ENCODE peak calls at places on chromosomes 2 and 18, in six cellular contexts. Z is H1, K is IMR-90, M is trophoblast cell, L is neuronal stem cell, Y is mesenchymal stem cell. N is an unnamed sample.

GRCh38 chr2:101083613-101084012 is 67.6 kb downstream of the TBC1D8 start:
- DNase-seq in Z (no peak), K (no peak), M (no peak), L (no peak), Y (no peak), N (no peak)

GRCh38 chr2:44550571-44550970 is 188.8 kb downstream of the CAMKMT start:
- DNase-seq in Z (no peak), K (no peak), M (no peak), L (no peak), Y (no peak), N (no peak)

GRCh38 chr2:65075605-65076344 is 19.6 kb downstream of the CEP68 start:
- DNase-seq in Z (peak; percentile 13), K (no peak), M (peak; percentile 68), L (no peak), Y (no peak), N (peak; percentile 68)

GRCh38 chr2:8090748-8091700 is 590.8 kb upstream of the ID2 start:
- DNase-seq in Z (no peak), K (peak; percentile 93), M (peak; percentile 97), L (no peak), Y (peak; percentile 98), N (no peak)

GRCh38 chr2:54610700-54611099 is 112.8 kb upstream of the EML6 start:
- DNase-seq in Z (no peak), K (peak; percentile 36), M (no peak), L (no peak), Y (peak; percentile 80), N (no peak)

GRCh38 chr2:223563462-223563861 is 38.7 kb downstream of the SCG2 start:
- DNase-seq in Z (no peak), K (peak; percentile 89), M (peak; percentile 41), L (no peak), Y (peak; percentile 88), N (no peak)

GRCh38 chr2:23905155-23905554 is 21.8 kb downstream of the ATAD2B start:
- DNase-seq in Z (no peak), K (peak; percentile 44), M (no peak), L (no peak), Y (peak; percentile 54), N (no peak)

GRCh38 chr2:19362652-19363473 is 4.4 kb upstream of the OSR1 start:
- DNase-seq in Z (peak; percentile 80), K (peak; percentile 86), M (peak; percentile 60), L (peak; percentile 73), Y (peak; percentile 79), N (peak; percentile 70)

GRCh38 chr18:51194604-51195003 is 2.9 kb downstream of the MEX3C start:
- DNase-seq in Z (no peak), K (no peak), M (no peak), L (no peak), Y (no peak), N (no peak)

GRCh38 chr2:43084699-43085091 is 141.7 kb downstream of the ZFP36L2 start:
- DNase-seq in Z (no peak), K (peak; percentile 73), M (no peak), L (no peak), Y (peak; percentile 71), N (no peak)

GRCh38 chr2:109676346-109676897 is 62.3 kb downstream of the SOWAHC start:
- DNase-seq in Z (no peak), K (no peak), M (no peak), L (no peak), Y (no peak), N (no peak)

GRCh38 chr2:223204537-223204936 is 152.5 kb downstream of the KCNE4 start:
- DNase-seq in Z (no peak), K (no peak), M (no peak), L (no peak), Y (no peak), N (no peak)

GRCh38 chr2:18721038-18721922 is 131.9 kb upstream of the NT5C1B start:
- DNase-seq in Z (no peak), K (peak; percentile 10), M (peak; percentile 19), L (no peak), Y (no peak), N (no peak)

GRCh38 chr2:35125278-35125677 is 1230.3 kb upstream of the CRIM1 start:
- DNase-seq in Z (no peak), K (no peak), M (no peak), L (no peak), Y (no peak), N (no peak)

GRCh38 chr18:3014501-3015202 is 1.7 kb upstream of the LPIN2 start:
- DNase-seq in Z (no peak), K (no peak), M (no peak), L (no peak), Y (peak; percentile 59), N (no peak)

GRCh38 chr2:221671515-221671914 is 99.4 kb upstream of the EPHA4 start:
- DNase-seq in Z (no peak), K (peak; percentile 59), M (no peak), L (no peak), Y (no peak), N (no peak)

GRCh38 chr2:20454036-20454981 is 7.4 kb downstream of the RHOB start:
- DNase-seq in Z (no peak), K (no peak), M (no peak), L (no peak), Y (no peak), N (no peak)

GRCh38 chr18:70363861-70364260 is 75.0 kb downstream of the SOCS6 start:
- DNase-seq in Z (no peak), K (peak; percentile 72), M (no peak), L (no peak), Y (no peak), N (no peak)

GRCh38 chr18:13945811-13946210 is 30.5 kb upstream of the MC2R start:
- DNase-seq in Z (no peak), K (no peak), M (no peak), L (no peak), Y (no peak), N (no peak)

GRCh38 chr2:191202881-191203397 is 42.3 kb upstream of the MYO1B start:
- DNase-seq in Z (no peak), K (peak; percentile 83), M (no peak), L (no peak), Y (peak; percentile 89), N (no peak)

GRCh38 chr2:231326404-231326803 is 69.1 kb upstream of the B3GNT7 start:
- DNase-seq in Z (peak; percentile 45), K (no peak), M (no peak), L (no peak), Y (no peak), N (peak; percentile 55)

DNA sequence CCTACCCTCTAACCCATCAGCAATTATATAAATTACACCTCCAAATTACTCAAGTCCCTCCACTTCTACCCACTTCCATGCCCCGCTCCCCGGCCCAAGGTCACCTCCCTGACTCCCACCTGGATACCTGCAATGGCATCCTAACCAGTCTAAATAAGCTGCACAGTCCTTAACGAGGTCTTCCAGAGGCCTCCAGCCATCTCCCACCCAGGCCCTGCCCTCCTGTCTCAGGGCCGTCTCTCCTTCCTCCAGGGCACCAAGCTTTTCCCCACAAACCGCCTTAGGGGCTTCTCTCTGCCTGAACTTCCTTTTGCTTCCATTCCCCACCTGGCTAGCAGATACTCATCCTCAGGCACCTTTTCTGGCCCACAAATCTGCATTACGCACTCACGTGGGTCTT is 4.8 kb downstream of the L3MBTL4 start:
- DNase-seq in Z (no peak), K (no peak), M (no peak), L (no peak), Y (no peak), N (no peak)
- H4K91ac ChIP-seq in Z (no peak overlapping the region), K (no peak overlapping the region), M (no peak overlapping the region), L (no peak overlapping the region), Y (no peak overlapping the region), N (no peak overlapping the region)

GRCh38 chr2:21910832-21911507 is 787.2 kb downstream of the TDRD15 start:
- DNase-seq in Z (no peak), K (no peak), M (no peak), L (no peak), Y (no peak), N (no peak)
- H4K91ac ChIP-seq in Z (no peak overlapping the region), K (no peak overlapping the region), M (no peak overlapping the region), L (no peak overlapping the region), Y (no peak overlapping the region), N (no peak overlapping the region)

GRCh38 chr2:98403878-98404277 is 40.8 kb upstream of the INPP4A start:
- DNase-seq in Z (no peak), K (no peak), M (no peak), L (no peak), Y (no peak), N (no peak)

GRCh38 chr2:98405301-98405700 is 39.4 kb upstream of the INPP4A start:
- DNase-seq in Z (peak; percentile 20), K (no peak), M (peak; percentile 26), L (no peak), Y (no peak), N (no peak)

GRCh38 chr2:98412751-98413445 is 31.8 kb upstream of the INPP4A start:
- DNase-seq in Z (peak; percentile 50), K (peak; percentile 55), M (peak; percentile 56), L (peak; percentile 54), Y (peak; percentile 72), N (no peak)

GRCh38 chr2:98404556-98405250 is 40.0 kb upstream of the INPP4A start:
- DNase-seq in Z (peak; percentile 32), K (no peak), M (peak; percentile 90), L (no peak), Y (no peak), N (no peak)

DNA sequence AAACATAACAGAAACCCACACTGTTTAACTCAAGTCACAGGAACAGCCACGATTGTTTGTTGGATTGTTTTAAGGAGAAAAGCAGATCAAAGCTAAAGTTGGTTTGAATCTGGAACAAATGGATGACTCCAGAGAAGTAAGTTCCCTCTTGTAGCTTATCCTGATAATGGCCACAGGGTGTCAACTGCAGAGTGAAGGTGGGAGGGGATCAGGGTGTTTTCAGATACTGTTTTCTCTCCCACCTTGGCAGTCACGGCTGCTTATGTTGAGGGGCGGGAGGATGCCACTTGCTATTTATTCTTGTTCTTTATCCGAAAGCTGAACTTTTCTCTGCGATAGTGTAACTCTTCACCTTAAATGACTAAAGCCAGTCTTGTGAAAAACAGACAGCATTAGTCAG is 36.5 kb upstream of the INPP4A start:
- DNase-seq in Z (no peak), K (no peak), M (no peak), L (no peak), Y (no peak), N (no peak)
- H4K91ac ChIP-seq in Z (no peak overlapping the region), K (no peak overlapping the region), M (no peak overlapping the region), L (no peak overlapping the region), Y (no peak overlapping the region), N (no peak overlapping the region)

GRCh38 chr2:119769645-119770044 is 9.9 kb downstream of the PTPN4 start:
- DNase-seq in Z (no peak), K (no peak), M (no peak), L (no peak), Y (no peak), N (no peak)

GRCh38 chr2:119772767-119773166 is 13.0 kb downstream of the PTPN4 start:
- DNase-seq in Z (no peak), K (no peak), M (no peak), L (no peak), Y (no peak), N (no peak)

GRCh38 chr2:119775102-119775501 is 15.4 kb downstream of the PTPN4 start:
- DNase-seq in Z (no peak), K (no peak), M (no peak), L (no peak), Y (no peak), N (no peak)

GRCh38 chr2:119771331-119771730 is 11.6 kb downstream of the PTPN4 start:
- DNase-seq in Z (no peak), K (no peak), M (no peak), L (no peak), Y (no peak), N (no peak)

DNA sequence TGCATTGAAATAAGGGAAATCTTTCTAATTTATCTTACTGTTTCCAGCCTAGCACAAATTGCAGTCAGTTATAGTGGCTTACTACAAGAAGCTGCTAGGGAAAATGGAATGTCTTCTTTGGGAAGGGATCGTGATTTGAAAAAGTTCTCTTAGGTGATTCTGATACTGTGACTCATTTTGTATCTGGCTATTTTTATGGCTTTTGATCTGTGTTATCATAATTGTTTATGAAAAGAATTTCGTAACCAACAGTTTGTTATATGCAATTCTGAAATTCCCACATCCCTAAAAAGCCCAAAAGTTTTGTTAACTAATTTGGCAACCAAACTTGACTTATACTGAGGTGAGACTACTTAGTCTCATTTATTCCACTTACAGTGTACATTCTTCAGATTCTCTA is 12.4 kb downstream of the PTPN4 start:
- DNase-seq in Z (no peak), K (peak; percentile 56), M (no peak), L (no peak), Y (no peak), N (no peak)
- H4K91ac ChIP-seq in Z (no peak overlapping the region), K (no peak overlapping the region), M (no peak overlapping the region), L (no peak overlapping the region), Y (no peak overlapping the region), N (no peak overlapping the region)